ENCODE peak calls at places on chromosomes 3 and 15, in seven cellular contexts. B, W, F, Y, S, G and E are unnamed samples.
A peak's percentile ranks its signal among the peaks of the same experiment; 100 is the strongest.

GRCh38 chr3:134312072-134312872 is 61.6 kb upstream of the RYK start:
- DNase-seq in G (no peak), F (peak; percentile 67), Y (no peak), B (no peak), W (peak; percentile 51), S (no peak), E (peak; percentile 77)

GRCh38 chr15:60740787-60741354 is 261.9 kb upstream of the ICE2 start:
- DNase-seq in G (no peak), F (no peak), B (no peak), W (no peak), S (no peak), Y (no peak), E (no peak)

GRCh38 chr3:168996622-168997021 is 666.9 kb downstream of the MECOM start:
- DNase-seq in S (no peak), W (no peak), G (no peak), Y (no peak), B (no peak), F (no peak), E (no peak)

GRCh38 chr3:181488536-181488935 is 223.2 kb upstream of the SOX2 start:
- DNase-seq in G (no peak), Y (no peak), B (no peak), W (no peak), S (no peak), F (no peak), E (no peak)

GRCh38 chr3:32194653-32195052 is 43.8 kb upstream of the CMTM8 start:
- DNase-seq in Y (no peak), G (peak; percentile 33), W (peak; percentile 50), F (no peak), B (no peak), S (no peak), E (no peak)

GRCh38 chr3:87228316-87228715 is 1.2 kb downstream of the CHMP2B start:
- DNase-seq in B (no peak), S (no peak), G (no peak), Y (no peak), W (no peak), F (no peak), E (no peak)

GRCh38 chr3:42872718-42873117 is 3.0 kb downstream of the CYP8B1 start:
- DNase-seq in G (no peak), S (no peak), Y (no peak), F (no peak), W (no peak), B (no peak), E (no peak)

GRCh38 chr15:49964071-49964470 is 155.0 kb downstream of the ATP8B4 start:
- DNase-seq in W (no peak), G (no peak), B (no peak), F (no peak), S (no peak), Y (no peak), E (no peak)

GRCh38 chr3:101690972-101691371 is 4.5 kb upstream of the RPL24 start:
- DNase-seq in G (no peak), F (peak; percentile 21), W (no peak), S (no peak), Y (no peak), B (no peak), E (no peak)

GRCh38 chr3:52099006-52099405 is 42.6 kb upstream of the DUSP7 start:
- DNase-seq in G (no peak), F (no peak), S (no peak), Y (peak; percentile 41), W (no peak), B (no peak), E (no peak)

GRCh38 chr3:170012683-170013400 is 25.0 kb upstream of the GPR160 start:
- DNase-seq in W (no peak), F (no peak), B (no peak), S (no peak), G (no peak), Y (no peak), E (no peak)

GRCh38 chr3:112930771-112931170 is 44.1 kb downstream of the CD200R1 start:
- DNase-seq in S (no peak), Y (no peak), W (no peak), G (no peak), F (no peak), B (no peak), E (no peak)

GRCh38 chr15:52228928-52229327 is 37.7 kb upstream of the GNB5 start:
- DNase-seq in W (no peak), Y (no peak), G (no peak), S (no peak), B (peak; percentile 13), F (peak; percentile 83), E (no peak)

GRCh38 chr3:196115678-196116083 is 33.8 kb upstream of the TFRC start:
- DNase-seq in Y (no peak), B (no peak), S (no peak), G (no peak), W (no peak), F (no peak), E (no peak)

GRCh38 chr3:16658933-16659793 is 53.9 kb upstream of the DAZL start:
- DNase-seq in B (no peak), G (no peak), S (no peak), W (no peak), Y (no peak), F (peak; percentile 80), E (no peak)

GRCh38 chr3:50483374-50483773 is 20.1 kb downstream of the CACNA2D2 start:
- DNase-seq in Y (no peak), S (no peak), B (no peak), W (no peak), G (no peak), F (no peak), E (no peak)

GRCh38 chr3:136910697-136911096 is 47.1 kb upstream of the IL20RB start:
- DNase-seq in B (no peak), G (no peak), S (no peak), F (no peak), Y (no peak), W (no peak), E (no peak)

GRCh38 chr15:85963262-85963760 is 116.4 kb upstream of the AGBL1 start:
- DNase-seq in G (no peak), W (no peak), F (no peak), S (no peak), B (no peak), Y (no peak), E (no peak)

GRCh38 chr3:139389552-139390368 is at the start of gene COPB2:
- DNase-seq in F (peak; percentile 99), G (peak; percentile 100), B (peak; percentile 98), W (peak; percentile 99), S (peak; percentile 96), Y (peak; percentile 100), E (peak; percentile 99)

GRCh38 chr3:97579365-97579764 is 185.2 kb upstream of the ARL6 start:
- DNase-seq in F (no peak), W (no peak), Y (no peak), B (no peak), G (no peak), S (no peak), E (no peak)

GRCh38 chr3:152026033-152026556 is 152.7 kb downstream of the SUCNR1 start:
- DNase-seq in S (peak; percentile 91), B (peak; percentile 62), G (peak; percentile 95), W (no peak), F (no peak), Y (no peak), E (no peak)

GRCh38 chr3:193229851-193230250 is 11.2 kb upstream of the PLAAT1 start:
- DNase-seq in Y (no peak), F (peak; percentile 23), B (no peak), G (peak; percentile 75), W (no peak), S (no peak), E (no peak)

GRCh38 chr15:29765234-29765841 is 56.9 kb downstream of the TJP1 start:
- DNase-seq in B (no peak), G (no peak), Y (no peak), W (no peak), S (no peak), F (no peak), E (no peak)

GRCh38 chr15:29770796-29771195 is 51.5 kb downstream of the TJP1 start:
- DNase-seq in S (peak; percentile 10), W (no peak), Y (no peak), G (no peak), B (no peak), F (no peak), E (no peak)

DNA sequence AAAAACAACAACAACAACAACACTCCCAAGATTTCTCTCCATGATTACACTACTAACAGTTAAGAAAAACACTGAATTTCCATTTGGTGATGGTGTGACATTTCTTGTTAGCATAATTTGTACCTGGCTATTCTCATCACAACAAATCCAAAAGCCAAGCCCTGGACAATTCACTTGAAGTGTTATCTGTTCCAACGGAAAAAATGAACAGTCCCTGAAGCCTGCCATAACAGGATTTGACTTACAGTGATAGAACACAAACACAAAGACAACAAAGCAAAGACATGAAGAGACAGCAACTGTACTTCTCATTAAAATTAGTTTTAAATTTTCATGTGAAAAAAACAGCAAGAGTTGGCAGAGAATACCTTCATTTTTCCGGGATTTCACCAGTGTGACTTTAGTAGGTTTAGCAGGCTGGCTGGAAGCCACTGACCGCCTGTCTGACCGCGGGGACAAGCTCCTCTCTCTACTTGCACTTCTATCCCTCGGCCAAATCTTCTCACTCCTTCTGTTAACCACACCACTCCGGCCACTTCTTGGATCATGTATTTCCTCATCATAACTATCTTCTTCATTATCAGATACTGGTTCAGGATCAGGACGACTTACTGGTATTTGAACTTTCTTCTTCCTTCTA is 56.2 kb downstream of the TJP1 start:
- DNase-seq in G (no peak), W (no peak), F (no peak), Y (no peak), S (no peak), B (no peak), E (no peak)
- H3K36me3 ChIP-seq in G (peaks cover 37% of the 10 kb centered on the region), W (no peaks in the 10 kb centered on the region), F (no peaks in the 10 kb centered on the region), Y (peaks cover 12% of the 10 kb centered on the region), S (peaks cover 7% of the 10 kb centered on the region), B (peaks cover 19% of the 10 kb centered on the region), E (no peaks in the 10 kb centered on the region)

GRCh38 chr3:26721047-26721446 is 98.5 kb downstream of the LRRC3B start:
- DNase-seq in S (no peak), Y (no peak), F (peak; percentile 17), W (no peak), G (no peak), B (no peak), E (no peak)
- H3K4me1 ChIP-seq in S (no peaks in the 10 kb centered on the region), Y (no peaks in the 10 kb centered on the region), F (no peaks in the 10 kb centered on the region), W (no peaks in the 10 kb centered on the region), G (no peaks in the 10 kb centered on the region), B (no peaks in the 10 kb centered on the region), E (no peaks in the 10 kb centered on the region)

GRCh38 chr15:57923311-57923710 is 142.2 kb downstream of the ALDH1A2 start:
- DNase-seq in W (no peak), G (peak; percentile 90), B (no peak), Y (no peak), F (no peak), S (no peak), E (no peak)
- TF ChIP-seq POLR2AphosphoS5 in W (no peak), G (no peak), B (no peak), Y (no peak), F (no peak), S (no peak), E (no peak)

GRCh38 chr3:107798381-107798780 is 275.6 kb downstream of the BBX start:
- DNase-seq in W (no peak), G (peak; percentile 64), B (no peak), F (no peak), S (no peak), Y (no peak), E (no peak)
- H3K36me3 ChIP-seq in W (no peaks in the 10 kb centered on the region), G (peaks cover 3% of the 10 kb centered on the region), B (peaks cover 15% of the 10 kb centered on the region), F (no peaks in the 10 kb centered on the region), S (no peaks in the 10 kb centered on the region), Y (peaks cover 13% of the 10 kb centered on the region), E (peaks cover 19% of the 10 kb centered on the region)

DNA sequence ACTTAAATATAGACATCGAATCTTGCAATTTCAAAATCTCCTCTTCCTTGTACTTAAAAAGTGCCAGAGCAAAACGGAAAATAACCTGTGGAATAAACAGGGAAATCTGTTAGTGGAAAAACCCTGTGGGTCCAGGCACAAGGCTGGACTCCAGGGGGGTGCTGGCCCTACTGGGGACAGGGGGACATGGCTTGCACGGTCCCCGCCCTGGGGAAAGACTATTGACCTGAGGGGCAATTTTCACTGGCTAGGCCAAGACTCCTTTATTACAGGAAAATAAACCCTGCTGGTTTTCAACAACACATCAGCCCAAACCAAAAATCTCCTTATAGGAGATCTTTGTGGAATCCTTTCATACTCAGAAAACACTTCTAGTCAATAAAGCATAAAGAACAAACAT is 75.9 kb downstream of the TBC1D2B start:
- DNase-seq in B (no peak), G (no peak), S (no peak), Y (peak; percentile 32), F (no peak), W (no peak), E (no peak)
- H3K4me1 ChIP-seq in B (peaks cover 5% of the 10 kb centered on the region), G (no peaks in the 10 kb centered on the region), S (peaks cover 9% of the 10 kb centered on the region), Y (peaks cover 30% of the 10 kb centered on the region), F (peaks cover 6% of the 10 kb centered on the region), W (peaks cover 27% of the 10 kb centered on the region), E (no peaks in the 10 kb centered on the region)